ENCODE peak calls at places on chromosomes 6 and 20, in eight cellular contexts. Z is glutamatergic neuron; A is T-cell; B is NCI-H1105; Q is amniotic epithelial cell; E is progenitor cell of endocrine pancreas; O is choroid plexus epithelial cell; H is stimulated activated naive B cell treated with anti-CD40 and anti-IgM and Interleukin-4, amounts not matched to agents 10 μg/mL and 1 μg/mL and 100 μg/mL, for 72 hours. W is an unnamed sample.

GRCh38 chr20:62732356-62732755 is 23.7 kb downstream of the NTSR1 start:
- DNase-seq in H (no peak), A (no peak), Q (peak; percentile 12), O (no peak), E (no peak), Z (no peak), B (no peak), W (no peak)

GRCh38 chr6:2719053-2719375 is 31.7 kb downstream of the MYLK4 start:
- DNase-seq in B (no peak), O (peak; percentile 48), A (no peak), Q (peak; percentile 53), E (no peak), H (no peak), Z (no peak), W (no peak)

GRCh38 chr20:20793570-20793969 is 81.1 kb upstream of the RALGAPA2 start:
- DNase-seq in B (no peak), H (no peak), Z (no peak), O (no peak), A (no peak), E (no peak), Q (no peak), W (no peak)

GRCh38 chr6:80638222-80639055 is 532.0 kb downstream of the BCKDHB start:
- DNase-seq in A (peak; percentile 9), Z (peak; percentile 52), H (no peak), E (no peak), B (no peak), Q (peak; percentile 89), O (peak; percentile 97), W (peak; percentile 99)

GRCh38 chr20:21125072-21125848 is 622 bp upstream of the KIZ start:
- DNase-seq in A (no peak), O (peak; percentile 45), B (peak; percentile 40), Z (peak; percentile 55), E (peak; percentile 19), H (no peak), Q (peak; percentile 13), W (peak; percentile 55)

GRCh38 chr20:63589261-63590217 is 15.5 kb upstream of the HELZ2 start:
- DNase-seq in B (peak; percentile 81), E (no peak), Q (no peak), O (no peak), A (no peak), H (no peak), Z (no peak), W (no peak)

GRCh38 chr6:153143200-153143599 is 12.1 kb upstream of the RGS17 start:
- DNase-seq in Z (no peak), Q (no peak), E (no peak), O (no peak), B (no peak), H (no peak), A (no peak), W (no peak)

GRCh38 chr6:165817148-165817547 is 154.1 kb upstream of the PDE10A start:
- DNase-seq in Q (no peak), A (no peak), H (no peak), B (no peak), E (no peak), O (no peak), Z (no peak), W (no peak)

GRCh38 chr6:140609956-140610355 is 1235.5 kb upstream of the CITED2 start:
- DNase-seq in H (no peak), Q (no peak), B (no peak), A (no peak), O (peak; percentile 29), Z (no peak), E (no peak), W (no peak)

GRCh38 chr6:45922728-45923351 is 92.8 kb downstream of the CLIC5 start:
- DNase-seq in O (peak; percentile 91), B (peak; percentile 29), Z (peak; percentile 73), A (peak; percentile 43), H (peak; percentile 28), Q (peak; percentile 90), E (peak; percentile 28), W (peak; percentile 66)

GRCh38 chr6:127547215-127547614 is 28.1 kb upstream of the MTCL3 start:
- DNase-seq in O (peak; percentile 30), Z (no peak), H (no peak), B (no peak), A (no peak), Q (peak; percentile 19), E (no peak), W (peak; percentile 35)

GRCh38 chr20:1775117-1775516 is 117.5 kb upstream of the SIRPG start:
- DNase-seq in E (no peak), B (no peak), Q (peak; percentile 69), Z (no peak), O (peak; percentile 52), A (no peak), H (no peak), W (no peak)

GRCh38 chr6:45478235-45478634 is 100.5 kb upstream of the SUPT3H start:
- DNase-seq in A (no peak), Q (peak; percentile 75), Z (no peak), O (peak; percentile 51), B (no peak), E (no peak), H (no peak), W (no peak)

GRCh38 chr20:33693274-33693673 is 7.1 kb upstream of the E2F1 start:
- DNase-seq in O (no peak), B (no peak), E (no peak), Z (no peak), Q (no peak), A (no peak), H (no peak), W (no peak)

GRCh38 chr6:109237082-109237985 is 142.0 kb downstream of the CEP57L1 start:
- DNase-seq in O (no peak), H (peak; percentile 5), B (no peak), A (no peak), E (no peak), Q (peak; percentile 86), Z (no peak), W (no peak)